ENCODE peak calls at places on chromosomes 13 and 19, in six cellular contexts. S is mammary epithelial cell, A is aorta, X is SJSA1, F is mucosa of descending colon, K is left ventricle myocardium inferior. H is an unnamed sample. For H3K36me3, the result is how much of the 10 kb centered on the place peaks cover.

GRCh38 chr13:101150998-101151397 is 265.3 kb downstream of the NALCN start:
- DNase-seq in S (no peak), A (no peak), X (no peak), F (no peak), K (no peak), H (no peak)

GRCh38 chr19:38025908-38026307 is 118.9 kb downstream of the SIPA1L3 start:
- DNase-seq in S (no peak), A (no peak), X (no peak), F (no peak), K (no peak), H (no peak)

GRCh38 chr13:41099986-41100385 is 32.6 kb downstream of the KBTBD6 start:
- DNase-seq in S (no peak), A (no peak), X (no peak), F (no peak), K (no peak), H (no peak)

GRCh38 chr19:49631279-49631588 is 8.7 kb downstream of the RRAS start:
- DNase-seq in S (no peak), A (no peak), X (no peak), F (no peak), K (no peak), H (peak)

GRCh38 chr13:89827552-89827951 is 1519.9 kb upstream of the MIR17HG start:
- DNase-seq in S (no peak), A (no peak), X (no peak), F (no peak), K (no peak), H (no peak)

GRCh38 chr13:78194904-78195639 is 276.4 kb upstream of the EDNRB start:
- DNase-seq in S (no peak), A (no peak), X (no peak), F (no peak), K (no peak), H (no peak)

GRCh38 chr13:46909037-46909436 is 12.2 kb upstream of the HTR2A start:
- DNase-seq in S (no peak), A (no peak), X (no peak), F (no peak), K (no peak), H (no peak)

GRCh38 chr19:2567580-2567979 is 91.7 kb downstream of the GADD45B start:
- DNase-seq in S (no peak), A (peak), X (no peak), F (peak), K (peak), H (peak)

GRCh38 chr13:24107955-24108614 is 52.4 kb upstream of the SPATA13 start:
- DNase-seq in S (no peak), A (no peak), X (no peak), F (no peak), K (no peak), H (no peak)

GRCh38 chr13:23505007-23505406 is 65.2 kb upstream of the TNFRSF19 start:
- DNase-seq in S (peak), A (no peak), X (peak), F (no peak), K (peak), H (no peak)

GRCh38 chr13:62407871-62408270 is 992.2 kb upstream of the PCDH20 start:
- DNase-seq in S (no peak), A (no peak), X (no peak), F (no peak), K (no peak), H (no peak)

GRCh38 chr19:58063712-58064111 is 4.6 kb downstream of the ZNF135 start:
- DNase-seq in S (no peak), A (no peak), X (no peak), F (no peak), K (no peak), H (no peak)

GRCh38 chr13:97341135-97341534 is 92.8 kb upstream of the RAP2A start:
- DNase-seq in S (no peak), A (no peak), X (no peak), F (no peak), K (no peak), H (no peak)

GRCh38 chr13:90641884-90642283 is 705.6 kb upstream of the MIR17HG start:
- DNase-seq in S (no peak), A (no peak), X (no peak), F (no peak), K (no peak), H (no peak)

GRCh38 chr13:111434578-111435159 is 114.2 kb downstream of the TEX29 start:
- DNase-seq in S (no peak), A (no peak), X (no peak), F (no peak), K (no peak), H (no peak)

DNA sequence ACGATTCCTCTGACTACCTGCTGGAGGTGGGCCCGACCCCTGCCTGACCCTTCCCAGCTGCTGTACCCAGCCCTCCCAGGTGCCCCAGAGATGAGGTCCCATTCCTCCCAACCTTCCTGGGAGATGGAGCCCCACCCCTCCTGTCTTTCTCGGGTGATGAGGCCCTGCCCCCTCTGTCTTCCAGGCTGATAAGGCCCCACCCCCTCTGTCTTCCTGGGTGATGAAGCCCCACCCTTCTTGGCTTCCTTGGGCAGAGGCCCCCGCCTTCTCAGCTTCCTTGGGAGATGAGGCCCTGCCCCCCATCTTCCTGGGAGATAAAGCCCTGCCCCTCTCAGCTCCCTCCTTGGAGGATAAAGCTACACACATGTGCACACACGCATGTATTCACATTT is 47.9 kb downstream of the CERS4 start:
- DNase-seq in S (no peak), A (no peak), X (no peak), F (no peak), K (no peak), H (no peak)
- H3K36me3 ChIP-seq in S (under half), A (under half), X (under half), F (under half), K (half or more), H (under half)

GRCh38 chr19:4197625-4198466 is 15.4 kb downstream of the ANKRD24 start:
- DNase-seq in S (peak), A (no peak), X (no peak), F (no peak), K (no peak), H (no peak)
- H3K4me3 ChIP-seq in S (no peak), A (no peak), X (no peak), F (no peak), K (peak), H (no peak)

GRCh38 chr19:10670876-10671804 is 17.0 kb downstream of the ILF3 start:
- DNase-seq in S (no peak), A (no peak), X (no peak), F (no peak), K (no peak), H (no peak)
- H3K36me3 ChIP-seq in S (under half), A (under half), X (half or more), F (under half), K (half or more), H (under half)

GRCh38 chr13:30736921-30737320 is 1.6 kb downstream of the ALOX5AP start:
- DNase-seq in S (no peak), A (no peak), X (no peak), F (no peak), K (no peak), H (no peak)
- H3K4me3 ChIP-seq in S (no peak), A (no peak), X (no peak), F (no peak), K (peak), H (no peak)

DNA sequence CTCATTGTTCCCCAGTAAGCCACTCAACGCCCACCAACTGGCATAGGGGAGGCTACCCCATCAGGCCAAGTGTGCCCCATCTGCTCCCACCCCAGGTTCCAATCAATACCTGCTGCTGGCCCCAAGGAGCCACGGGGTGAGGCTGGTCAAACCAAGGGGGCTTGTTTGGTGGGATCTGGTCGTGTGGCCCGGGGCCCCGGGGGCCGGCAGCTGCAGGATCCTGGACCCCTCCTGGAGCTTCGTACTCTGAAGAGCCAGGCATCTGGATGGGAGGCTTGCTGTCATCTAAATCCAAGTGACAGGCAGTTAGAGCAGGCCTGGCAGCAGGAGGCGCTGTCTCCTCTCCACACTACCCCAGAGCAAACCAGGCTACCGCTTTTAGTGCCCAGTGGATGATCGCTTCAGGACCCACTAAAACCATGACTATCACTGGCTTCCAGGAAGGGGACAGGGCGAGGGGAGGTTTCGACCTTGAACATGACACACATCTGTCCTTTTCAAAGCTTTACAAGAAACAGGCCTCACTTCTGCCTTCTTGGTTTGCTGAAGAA is 14.2 kb downstream of the CHERP start:
- DNase-seq in S (no peak), A (no peak), X (no peak), F (no peak), K (no peak), H (no peak)
- H3K36me3 ChIP-seq in S (under half), A (under half), X (half or more), F (under half), K (half or more), H (half or more)